ENCODE peak calls at places on chromosomes 6 and 20, in seven cellular contexts. J is MCF 10A, U is cardiac muscle cell, R is PC-9, B is pancreas, D is bronchial epithelial cell, C is progenitor cell of endocrine pancreas. E is an unnamed sample.

GRCh38 chr6:2021713-2022125 is 223.7 kb downstream of the GMDS start:
- DNase-seq in R (no peak), J (peak; percentile 89), B (peak; percentile 49), U (no peak), D (peak; percentile 89), C (no peak), E (no peak)

GRCh38 chr6:167748458-167749379 is 78.0 kb upstream of the AFDN start:
- DNase-seq in B (no peak), D (no peak), J (no peak), U (no peak), R (no peak), C (no peak), E (peak; percentile 66)

GRCh38 chr6:133937909-133938308 is 15.1 kb upstream of the TBPL1 start:
- DNase-seq in B (no peak), U (no peak), D (no peak), C (no peak), R (no peak), J (no peak), E (no peak)

GRCh38 chr6:105372142-105372861 is 30.6 kb downstream of the PREP start:
- DNase-seq in U (no peak), J (no peak), C (no peak), B (no peak), R (no peak), D (no peak), E (no peak)

GRCh38 chr20:25148181-25148981 is 47.1 kb upstream of the ENTPD6 start:
- DNase-seq in B (peak; percentile 54), D (peak; percentile 12), U (peak; percentile 12), J (no peak), C (no peak), R (no peak), E (no peak)

GRCh38 chr20:1644101-1644962 is 13.2 kb downstream of the SIRPG start:
- DNase-seq in U (no peak), J (no peak), R (no peak), C (no peak), D (no peak), B (no peak), E (no peak)

GRCh38 chr6:33197431-33198048 is 2.9 kb downstream of the RXRB start:
- DNase-seq in R (no peak), U (peak; percentile 82), J (peak; percentile 69), B (peak; percentile 73), C (no peak), D (peak; percentile 71), E (no peak)

GRCh38 chr6:163782436-163783003 is 368.0 kb downstream of the QKI start:
- DNase-seq in U (no peak), D (no peak), R (no peak), J (peak; percentile 22), C (no peak), B (no peak), E (no peak)

GRCh38 chr20:50292324-50293243 is 102.0 kb downstream of the CEBPB start:
- DNase-seq in R (peak; percentile 86), B (peak; percentile 83), D (peak; percentile 70), U (no peak), C (no peak), J (peak; percentile 94), E (no peak)

GRCh38 chr20:41334452-41335421 is 5.9 kb upstream of the LPIN3 start:
- DNase-seq in R (no peak), D (no peak), U (no peak), B (no peak), C (no peak), J (no peak), E (no peak)

GRCh38 chr6:116012966-116013365 is 47.7 kb downstream of the FRK start:
- DNase-seq in R (peak; percentile 69), D (peak; percentile 81), U (no peak), B (no peak), C (no peak), J (no peak), E (no peak)

GRCh38 chr20:48468571-48468970 is 359.2 kb downstream of the PREX1 start:
- DNase-seq in D (no peak), B (no peak), J (no peak), C (no peak), U (no peak), R (no peak), E (no peak)

GRCh38 chr6:90216081-90216977 is 80.3 kb downstream of the BACH2 start:
- DNase-seq in R (no peak), J (peak; percentile 24), U (peak; percentile 25), D (no peak), B (no peak), C (no peak), E (no peak)

GRCh38 chr6:118776607-118777549 is 117.1 kb upstream of the ASF1A start:
- DNase-seq in U (peak; percentile 71), R (peak; percentile 97), D (peak; percentile 70), J (peak; percentile 85), B (peak; percentile 31), C (no peak), E (no peak)

GRCh38 chr6:64281167-64281566 is 645.6 kb downstream of the PHF3 start:
- DNase-seq in C (no peak), B (no peak), R (no peak), D (no peak), U (no peak), J (no peak), E (no peak)

GRCh38 chr6:64280569-64280968 is 645.0 kb downstream of the PHF3 start:
- DNase-seq in B (no peak), J (peak; percentile 65), D (peak; percentile 27), R (no peak), U (peak; percentile 53), C (peak; percentile 14), E (no peak)
- TF ChIP-seq CTCF in B (no peak), J (peak; percentile 47), D (no peak), R (peak; percentile 51), U (peak; percentile 49), C (peak; percentile 76), E (peak; percentile 72)

GRCh38 chr20:60976913-60977312 is 275.1 kb upstream of the CDH4 start:
- DNase-seq in C (no peak), U (no peak), D (no peak), J (no peak), B (no peak), R (no peak), E (no peak)
- TF ChIP-seq CTCF in C (no peak), U (no peak), D (no peak), J (no peak), B (no peak), R (no peak), E (peak; percentile 38)

GRCh38 chr6:45109551-45109950 is 218.6 kb upstream of the RUNX2 start:
- DNase-seq in C (no peak), B (no peak), D (no peak), J (no peak), R (no peak), U (no peak), E (no peak)
- TF ChIP-seq CTCF in C (no peak), B (no peak), D (no peak), J (no peak), R (no peak), U (no peak), E (no peak)

GRCh38 chr20:19897891-19898290 is 119.3 kb upstream of the NAA20 start:
- DNase-seq in R (no peak), J (no peak), D (no peak), C (no peak), B (no peak), U (no peak), E (no peak)

GRCh38 chr20:19903168-19903676 is 113.9 kb upstream of the NAA20 start:
- DNase-seq in J (peak; percentile 30), R (peak; percentile 56), U (no peak), B (no peak), D (peak; percentile 52), C (no peak), E (no peak)

GRCh38 chr20:19895761-19896160 is 121.4 kb upstream of the NAA20 start:
- DNase-seq in B (no peak), R (no peak), C (no peak), U (no peak), D (no peak), J (no peak), E (no peak)

GRCh38 chr20:19901226-19901625 is 115.9 kb upstream of the NAA20 start:
- DNase-seq in B (no peak), U (no peak), J (peak; percentile 56), R (no peak), D (no peak), C (no peak), E (no peak)
- TF ChIP-seq CTCF in B (no peak), U (no peak), J (peak; percentile 20), R (no peak), D (no peak), C (no peak), E (no peak)

GRCh38 chr20:45545754-45546453 is 1.3 kb downstream of the EPPIN start:
- DNase-seq in U (peak; percentile 41), J (peak; percentile 39), B (no peak), R (no peak), D (peak; percentile 42), C (no peak), E (no peak)
- TF ChIP-seq CTCF in U (peak; percentile 40), J (peak; percentile 45), B (no peak), R (peak; percentile 64), D (peak; percentile 36), C (peak; percentile 57), E (peak; percentile 68)

GRCh38 chr20:52081791-52082190 is 109.8 kb downstream of the ZFP64 start:
- DNase-seq in J (no peak), U (no peak), B (no peak), C (no peak), R (no peak), D (no peak), E (no peak)
- TF ChIP-seq CTCF in J (no peak), U (no peak), B (no peak), C (no peak), R (no peak), D (no peak), E (no peak)

DNA sequence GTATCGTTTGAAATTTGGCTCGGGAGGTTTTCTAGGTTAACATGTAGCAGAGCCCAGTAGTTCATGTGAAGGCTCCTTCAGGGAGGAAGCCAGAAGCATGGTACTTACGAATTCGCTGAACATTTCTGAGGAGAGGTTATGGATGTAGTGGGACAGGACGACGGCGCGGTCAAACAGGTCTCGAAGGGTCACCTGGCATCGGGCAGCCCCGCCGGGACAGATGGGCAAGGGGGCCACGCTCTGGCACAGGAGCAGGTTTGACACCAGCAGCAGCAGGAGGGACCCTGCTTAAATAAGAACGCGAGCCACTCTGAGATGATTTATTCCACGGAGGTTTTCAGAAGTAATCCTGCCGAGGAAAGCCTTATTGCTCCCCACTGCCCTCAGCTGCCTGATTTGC is 2.5 kb downstream of the PRL start:
- DNase-seq in R (no peak), B (no peak), J (no peak), C (no peak), D (no peak), U (no peak), E (no peak)
- TF ChIP-seq CTCF in R (no peak), B (no peak), J (no peak), C (no peak), D (no peak), U (no peak), E (no peak)

E was measured in type B pancreatic cell.